ENCODE peak calls at places on chromosomes 4 and X, in four cellular contexts. T, B, H and J are unnamed samples.
A peak's percentile ranks its signal among the peaks of the same experiment; 100 is the strongest.

GRCh38 chrX:153498453-153498852 is 3.7 kb downstream of the BGN start:
- DNase-seq in T (no peak), B (no peak), H (no peak), J (no peak)

GRCh38 chr4:73420615-73421014 is 15.4 kb upstream of the AFP start:
- DNase-seq in T (no peak), B (no peak), H (no peak), J (no peak)

GRCh38 chrX:116413273-116413672 is 23.1 kb upstream of the SLC6A14 start:
- DNase-seq in T (no peak), B (no peak), H (no peak), J (no peak)

GRCh38 chrX:94901849-94902248 is 1227.8 kb downstream of the FAM133A start:
- DNase-seq in T (no peak), B (no peak), H (no peak), J (no peak)

GRCh38 chr4:145285928-145286327 is 105.5 kb upstream of the OTUD4 start:
- DNase-seq in T (no peak), B (no peak), H (no peak), J (no peak)

GRCh38 chrX:140034916-140035315 is 69.6 kb upstream of the CXorf66 start:
- DNase-seq in T (peak; percentile 16), B (no peak), H (no peak), J (no peak)

GRCh38 chrX:819684-820083 is 189.1 kb downstream of the SHOX start:
- DNase-seq in T (no peak), B (no peak), H (no peak), J (no peak)

GRCh38 chr4:73676881-73677323 is 56.7 kb upstream of the RASSF6 start:
- DNase-seq in T (no peak), B (no peak), H (no peak), J (peak; percentile 19)

GRCh38 chr4:5137927-5138326 is 86.6 kb downstream of the STK32B start:
- DNase-seq in T (no peak), B (no peak), H (no peak), J (no peak)

GRCh38 chr4:84800256-84800655 is 166.2 kb downstream of the WDFY3 start:
- DNase-seq in T (no peak), B (no peak), H (no peak), J (no peak)

GRCh38 chr4:1191621-1192020 is 19.2 kb upstream of the SPON2 start:
- DNase-seq in T (no peak), B (no peak), H (peak; percentile 3), J (no peak)

GRCh38 chr4:92658318-92658717 is 354.6 kb downstream of the GRID2 start:
- DNase-seq in T (no peak), B (no peak), H (no peak), J (no peak)

GRCh38 chr4:1635452-1635851 is 48.7 kb downstream of the FAM53A start:
- DNase-seq in T (no peak), B (peak; percentile 3), H (no peak), J (no peak)

GRCh38 chrX:113274345-113274744 is 433.7 kb upstream of the AMOT start:
- DNase-seq in T (peak; percentile 8), B (no peak), H (no peak), J (no peak)

GRCh38 chrX:38768079-38768478 is 33.2 kb upstream of the MID1IP1 start:
- DNase-seq in T (peak; percentile 23), B (no peak), H (no peak), J (no peak)

GRCh38 chr4:911871-912490 is 20.1 kb downstream of the GAK start:
- DNase-seq in T (no peak), B (no peak), H (peak; percentile 10), J (no peak)

GRCh38 chr4:1711055-1711905 is 839 bp downstream of the SLBP start:
- DNase-seq in T (peak; percentile 57), B (no peak), H (peak; percentile 43), J (no peak)

GRCh38 chrX:20061869-20062254 is 54.8 kb downstream of the MAP7D2 start:
- DNase-seq in T (no peak), B (peak; percentile 2), H (no peak), J (no peak)

GRCh38 chrX:152904151-152905080 is 6.5 kb downstream of the ZNF185 start:
- DNase-seq in T (peak; percentile 62), B (no peak), H (peak; percentile 75), J (no peak)

GRCh38 chr4:19239565-19239964 is 1012.1 kb upstream of the SLIT2 start:
- DNase-seq in T (no peak), B (no peak), H (no peak), J (no peak)

GRCh38 chr4:54516556-54517215 is 141.1 kb upstream of the KIT start:
- DNase-seq in T (no peak), B (no peak), H (no peak), J (no peak)
- TF ChIP-seq TCF7 in T (no peak), B (no peak), H (no peak), J (no peak)

GRCh38 chrX:55546956-55547355 is 57.3 kb upstream of the USP51 start:
- DNase-seq in T (no peak), B (no peak), H (no peak), J (no peak)
- TF ChIP-seq NR2C2 in T (no peak), B (no peak), H (no peak), J (no peak)

GRCh38 chrX:150898343-150899190 is at the start of gene CD99L2:
- DNase-seq in T (peak; percentile 92), B (peak; percentile 52), H (peak; percentile 87), J (no peak)
- TF ChIP-seq TCF7 in T (no peak), B (no peak), H (no peak), J (no peak)

GRCh38 chr4:33060873-33061542 is 2340.8 kb downstream of the PCDH7 start:
- DNase-seq in T (peak; percentile 9), B (peak; percentile 40), H (peak; percentile 66), J (no peak)
- TF ChIP-seq NR2C2 in T (no peak), B (no peak), H (no peak), J (no peak)

DNA sequence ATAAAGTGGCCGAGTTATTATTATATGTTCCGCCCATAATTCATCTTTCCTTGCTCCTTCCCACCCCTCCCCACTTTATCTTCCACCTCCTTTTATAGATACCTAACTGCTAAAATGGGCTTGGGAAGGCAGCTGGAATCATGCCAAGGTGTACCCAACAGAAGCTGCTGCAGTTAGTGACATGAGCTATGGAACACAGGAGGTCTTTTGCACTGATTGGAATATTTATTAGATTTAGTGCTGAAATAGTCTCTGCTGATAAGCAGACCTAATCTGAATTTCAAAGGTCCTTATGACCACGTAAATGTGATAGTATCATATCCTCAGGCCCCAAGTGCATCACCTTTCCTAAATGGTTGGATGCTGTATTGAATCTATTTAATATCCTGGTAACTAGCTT is 64.9 kb downstream of the HMGB2 start:
- DNase-seq in T (no peak), B (no peak), H (no peak), J (no peak)
- TF ChIP-seq TCF7 in T (no peak), B (no peak), H (no peak), J (no peak)

GRCh38 chr4:133146192-133146573 is 2.9 kb upstream of the PCDH10 start:
- DNase-seq in T (no peak), B (no peak), H (no peak), J (no peak)
- TF ChIP-seq NR2C2 in T (no peak), B (no peak), H (no peak), J (no peak)

GRCh38 chr4:36446275-36446674 is 164.9 kb downstream of the DTHD1 start:
- DNase-seq in T (no peak), B (no peak), H (no peak), J (no peak)
- TF ChIP-seq TCF7 in T (no peak), B (no peak), H (no peak), J (no peak)

DNA sequence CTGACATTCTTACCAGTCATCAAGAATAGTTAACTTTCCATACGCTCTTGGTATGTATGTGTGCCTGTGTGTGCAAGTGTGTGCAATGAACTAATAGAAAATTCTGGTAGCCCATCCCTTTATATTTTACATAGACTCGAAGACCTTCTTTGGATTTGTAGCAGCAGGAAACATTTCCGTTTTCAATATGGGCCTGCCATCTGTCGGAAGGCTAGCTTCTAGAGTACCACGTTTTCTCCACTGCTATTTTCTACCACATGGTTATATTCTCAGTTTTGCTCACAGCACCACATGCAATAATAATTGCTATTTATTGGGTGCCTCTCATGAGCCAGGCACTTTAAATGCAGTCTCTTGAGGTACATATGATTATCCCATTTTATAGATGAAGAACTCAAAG is 47.9 kb upstream of the PTCHD1 start:
- DNase-seq in T (no peak), B (no peak), H (no peak), J (no peak)
- TF ChIP-seq NR2C2 in T (no peak), B (no peak), H (no peak), J (no peak)

GRCh38 chrX:150202641-150203248 is 160.4 kb upstream of the MAMLD1 start:
- DNase-seq in T (no peak), B (no peak), H (no peak), J (no peak)
- TF ChIP-seq TCF7 in T (no peak), B (no peak), H (no peak), J (no peak)

GRCh38 chr4:40587826-40588225 is 41.8 kb downstream of the RBM47 start:
- DNase-seq in T (no peak), B (no peak), H (no peak), J (no peak)
- TF ChIP-seq NR2C2 in T (no peak), B (no peak), H (no peak), J (no peak)